ENCODE peak calls at places on chromosomes 11 and 22, in seven cellular contexts. K, B, M, N, X, A and U are unnamed samples.
A peak's percentile ranks its signal among the peaks of the same experiment; 100 is the strongest.

GRCh38 chr22:24460418-24461089 is 33.2 kb downstream of the ADORA2A start:
- DNase-seq in X (no peak), N (no peak), B (no peak), A (no peak), M (no peak), K (no peak), U (no peak)

GRCh38 chr22:20305894-20306645 is 13.8 kb downstream of the DGCR6L start:
- DNase-seq in M (no peak), B (peak; percentile 70), N (no peak), X (no peak), A (no peak), K (no peak), U (no peak)

GRCh38 chr11:70948416-70948815 is 304.0 kb downstream of the SHANK2 start:
- DNase-seq in K (no peak), M (no peak), B (no peak), X (no peak), A (no peak), N (no peak), U (no peak)

GRCh38 chr11:66743271-66743968 is 14.4 kb upstream of the SPTBN2 start:
- DNase-seq in M (no peak), B (no peak), X (no peak), K (no peak), N (no peak), A (no peak), U (no peak)

GRCh38 chr11:2752204-2752772 is 52.5 kb upstream of the KCNQ1OT1 start:
- DNase-seq in M (no peak), K (no peak), A (no peak), X (no peak), B (peak; percentile 40), N (no peak), U (no peak)

GRCh38 chr11:33689089-33689488 is 11.5 kb downstream of the C11orf91 start:
- DNase-seq in N (no peak), A (no peak), M (no peak), K (no peak), X (no peak), B (no peak), U (no peak)

GRCh38 chr11:11415786-11416390 is 62.8 kb upstream of the CSNK2A3 start:
- DNase-seq in N (no peak), B (no peak), M (no peak), K (no peak), X (peak; percentile 3), A (no peak), U (no peak)

GRCh38 chr11:45212566-45213315 is 66.3 kb downstream of the PRDM11 start:
- DNase-seq in B (no peak), N (no peak), X (no peak), K (no peak), A (peak; percentile 41), M (no peak), U (no peak)

GRCh38 chr11:46348986-46349401 is 1.7 kb downstream of the DGKZ start:
- DNase-seq in B (peak; percentile 89), M (peak; percentile 77), K (no peak), N (no peak), X (peak; percentile 59), A (no peak), U (no peak)

GRCh38 chr22:42321908-42322561 is 51.6 kb upstream of the TCF20 start:
- DNase-seq in X (no peak), M (no peak), K (no peak), N (no peak), A (no peak), B (no peak), U (no peak)

GRCh38 chr11:102493524-102493923 is 37.0 kb downstream of the MMP7 start:
- DNase-seq in M (no peak), N (no peak), A (no peak), X (no peak), B (no peak), K (no peak), U (no peak)

GRCh38 chr22:28883917-28884753 is 763 bp downstream of the ZNRF3 start:
- DNase-seq in N (no peak), X (peak; percentile 11), A (peak; percentile 55), M (peak; percentile 26), K (peak; percentile 31), B (peak; percentile 90), U (peak; percentile 50)

GRCh38 chr11:83092488-83093384 is 21.0 kb upstream of the RAB30 start:
- DNase-seq in N (no peak), A (no peak), M (no peak), X (no peak), B (no peak), K (no peak), U (peak; percentile 67)

GRCh38 chr11:34870548-34871209 is 45.5 kb downstream of the APIP start:
- DNase-seq in A (no peak), M (no peak), X (no peak), K (no peak), N (no peak), B (no peak), U (no peak)

GRCh38 chr11:120172921-120173705 is 35.2 kb upstream of the TRIM29 start:
- DNase-seq in N (no peak), X (no peak), M (no peak), B (peak; percentile 23), K (no peak), A (peak; percentile 4), U (no peak)

GRCh38 chr11:75760710-75761493 is 7.7 kb upstream of the DGAT2 start:
- DNase-seq in M (no peak), B (no peak), X (no peak), A (no peak), N (no peak), K (no peak), U (no peak)

GRCh38 chr22:24134090-24134846 is 47.0 kb upstream of the SUSD2 start:
- DNase-seq in X (peak; percentile 67), K (no peak), M (peak; percentile 71), A (no peak), N (peak; percentile 65), B (peak; percentile 90), U (no peak)

GRCh38 chr11:57901756-57902155 is 121.9 kb upstream of the OR9Q1 start:
- DNase-seq in X (no peak), N (no peak), M (no peak), B (no peak), K (no peak), A (no peak), U (no peak)

GRCh38 chr22:32199961-32200360 is 4.9 kb downstream of the RFPL2 start:
- DNase-seq in A (no peak), K (no peak), M (no peak), N (no peak), B (no peak), X (no peak), U (no peak)

GRCh38 chr11:119409731-119410130 is 13.2 kb downstream of the THY1 start:
- DNase-seq in M (no peak), N (no peak), K (no peak), X (no peak), B (no peak), A (peak; percentile 2), U (no peak)

GRCh38 chr22:23007823-23008222 is 62.5 kb upstream of the GNAZ start:
- DNase-seq in A (no peak), K (no peak), M (no peak), X (no peak), B (no peak), N (no peak), U (no peak)

GRCh38 chr22:41398921-41399320 is 17.2 kb downstream of the TEF start:
- DNase-seq in M (no peak), B (no peak), K (no peak), N (no peak), X (no peak), A (no peak), U (no peak)

GRCh38 chr11:13287026-13287425 is 9.4 kb downstream of the BMAL1 start:
- DNase-seq in K (no peak), M (peak; percentile 30), A (no peak), N (no peak), B (no peak), X (peak; percentile 20), U (no peak)

GRCh38 chr11:87173185-87174039 is 135.7 kb downstream of the TMEM135 start:
- DNase-seq in A (peak; percentile 35), K (no peak), X (no peak), M (no peak), N (no peak), B (no peak), U (no peak)

GRCh38 chr22:44049369-44050231 is 25.5 kb downstream of the PARVB start:
- DNase-seq in X (no peak), M (no peak), B (no peak), N (peak; percentile 25), K (no peak), A (no peak), U (no peak)

GRCh38 chr11:2551131-2551530 is 106.3 kb downstream of the KCNQ1 start:
- DNase-seq in M (no peak), B (peak; percentile 35), A (no peak), K (no peak), X (no peak), N (no peak), U (no peak)

GRCh38 chr11:102974552-102975280 is 19.2 kb upstream of the MMP13 start:
- DNase-seq in X (no peak), K (no peak), N (no peak), A (no peak), B (no peak), M (no peak), U (no peak)

GRCh38 chr11:83493918-83494317 is 207.8 kb upstream of the CCDC90B start:
- DNase-seq in B (no peak), M (no peak), X (no peak), A (no peak), N (no peak), K (no peak), U (no peak)

GRCh38 chr11:35427158-35427557 is 7.8 kb upstream of the SLC1A2 start:
- DNase-seq in N (no peak), K (no peak), B (no peak), M (no peak), X (no peak), A (no peak), U (no peak)